ENCODE peak calls at places on chromosomes 6 and 20, in five cellular contexts. I, P, U, K and J are unnamed samples.
A peak's percentile ranks its signal among the peaks of the same experiment; 100 is the strongest.

GRCh38 chr20:2652724-2653510 is 485 bp downstream of the NOP56 start:
- DNase-seq in I (peak; percentile 5), P (peak; percentile 74), U (no peak), K (peak; percentile 55), J (no peak)

GRCh38 chr6:108194503-108194902 is 28.7 kb downstream of the NR2E1 start:
- DNase-seq in I (no peak), P (no peak), U (no peak), K (no peak), J (no peak)

GRCh38 chr20:44354979-44355502 is 458 bp upstream of the HNF4A start:
- DNase-seq in I (no peak), P (no peak), U (no peak), K (no peak), J (no peak)

GRCh38 chr6:165832471-165832836 is 169.4 kb upstream of the PDE10A start:
- DNase-seq in I (no peak), P (no peak), U (no peak), K (no peak), J (no peak)

GRCh38 chr6:37624606-37625574 is 72.8 kb downstream of the MDGA1 start:
- DNase-seq in I (no peak), P (no peak), U (no peak), K (peak; percentile 55), J (no peak)

GRCh38 chr20:60132827-60133549 is 174.8 kb downstream of the CDH26 start:
- DNase-seq in I (no peak), P (no peak), U (no peak), K (no peak), J (no peak)

GRCh38 chr20:6836821-6837374 is 69.4 kb downstream of the BMP2 start:
- DNase-seq in I (no peak), P (no peak), U (no peak), K (no peak), J (no peak)

GRCh38 chr20:32980990-32981389 is 23.2 kb downstream of the SUN5 start:
- DNase-seq in I (no peak), P (peak; percentile 19), U (no peak), K (no peak), J (no peak)

GRCh38 chr6:24847402-24847801 is 48.7 kb upstream of the ARMH2 start:
- DNase-seq in I (no peak), P (no peak), U (no peak), K (no peak), J (no peak)

GRCh38 chr6:151130329-151130728 is 109.4 kb upstream of the AKAP12 start:
- DNase-seq in I (no peak), P (no peak), U (no peak), K (no peak), J (no peak)

GRCh38 chr6:28838289-28838633 is 85.5 kb downstream of the TRIM27 start:
- DNase-seq in I (peak; percentile 63), P (no peak), U (no peak), K (peak; percentile 50), J (peak; percentile 85)
- H3K27ac ChIP-seq in I (peak overlapping the region; percentile 44), P (peak overlapping the region; percentile 79), U (no peak overlapping the region), K (peak overlapping the region; percentile 81), J (peak overlapping the region; percentile 43)

DNA sequence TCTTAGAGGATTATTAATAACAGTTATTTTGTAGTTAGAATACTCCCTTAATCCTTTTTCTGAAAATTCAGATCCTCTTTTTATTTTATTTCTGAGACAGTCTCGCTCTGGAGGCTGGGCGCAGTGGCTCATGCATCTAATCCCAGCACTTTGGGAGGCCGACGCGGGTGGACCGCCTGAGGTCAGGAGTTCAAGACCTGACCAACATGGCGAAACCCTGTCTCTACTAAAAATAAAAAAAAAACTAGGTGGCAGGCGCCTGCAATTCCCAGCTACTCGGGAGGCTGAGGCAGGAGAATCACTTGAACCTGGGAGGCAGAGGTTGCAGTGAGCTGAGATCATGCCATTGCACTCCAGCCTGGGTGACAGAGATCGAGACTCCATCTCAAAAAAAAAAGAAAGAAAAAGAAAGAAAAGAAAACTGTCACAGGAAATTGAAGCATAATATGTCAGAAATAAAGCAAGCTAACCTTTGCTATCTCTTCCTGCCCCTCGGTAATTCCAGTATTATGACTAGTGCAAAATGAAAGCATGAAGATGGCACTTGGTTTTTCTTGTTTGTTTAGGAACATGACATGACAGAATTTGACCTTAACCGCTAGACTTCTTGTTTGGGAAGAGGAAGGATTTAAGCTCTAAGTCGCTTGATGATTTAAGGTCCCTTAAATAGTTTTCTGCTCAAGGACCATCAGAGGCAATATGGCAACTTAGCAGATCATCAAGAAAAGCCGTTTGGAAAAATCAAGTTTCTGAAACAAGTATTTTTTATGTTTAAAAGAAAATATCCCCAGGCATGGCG is 1.8 kb upstream of the RBM39 start:
- DNase-seq in I (no peak), P (no peak), U (no peak), K (no peak), J (no peak)
- H3K4me3 ChIP-seq in I (peak overlapping the region; percentile 78), P (no peak overlapping the region), U (no peak overlapping the region), K (no peak overlapping the region), J (peak overlapping the region; percentile 96)

DNA sequence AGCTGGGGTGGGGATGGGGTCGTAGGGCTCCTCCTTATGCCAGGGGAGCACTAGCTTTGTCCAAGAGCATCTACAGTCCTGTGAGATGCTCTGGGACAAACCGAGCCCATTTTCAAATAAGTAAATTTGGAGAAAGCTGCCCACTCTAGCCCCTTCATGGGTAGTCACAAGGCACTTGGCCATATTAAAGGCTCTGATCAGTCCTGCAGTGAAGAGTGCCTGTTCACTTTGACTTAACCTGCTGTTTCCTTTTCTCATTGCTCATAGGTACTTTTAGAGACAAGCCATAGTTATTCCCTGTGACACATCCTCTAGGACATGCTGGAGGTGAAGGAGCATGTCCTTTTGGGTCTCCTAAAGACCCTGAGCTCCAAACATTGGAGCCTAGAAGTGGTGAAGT is 38.4 kb downstream of the FAM110A start:
- DNase-seq in I (no peak), P (no peak), U (no peak), K (no peak), J (no peak)
- H3K27ac ChIP-seq in I (no peak overlapping the region), P (no peak overlapping the region), U (no peak overlapping the region), K (no peak overlapping the region), J (no peak overlapping the region)

GRCh38 chr6:39102821-39103136 is 12.2 kb downstream of the SAYSD1 start:
- DNase-seq in I (no peak), P (no peak), U (no peak), K (no peak), J (no peak)
- H3K4me3 ChIP-seq in I (no peak overlapping the region), P (no peak overlapping the region), U (no peak overlapping the region), K (no peak overlapping the region), J (no peak overlapping the region)